ENCODE peak calls at places on chromosomes 3 and 15, in seven cellular contexts. One of them, this sample, is unnamed.

GRCh38 chr3:155664922-155665695 is 79.8 kb downstream of the PLCH1 start:
- DNase-seq in stomach: peak
- DNase-seq in right lobe of liver: no peak
- DNase-seq in A549: peak
- DNase-seq in lower lobe of right lung: no peak
- DNase-seq in MM.1S: no peak
- DNase-seq in PC-3: peak
- DNase-seq in this sample: peak

GRCh38 chr15:46848704-46849103 is 868.6 kb upstream of the SEMA6D start:
- DNase-seq in stomach: no peak
- DNase-seq in right lobe of liver: no peak
- DNase-seq in A549: no peak
- DNase-seq in lower lobe of right lung: no peak
- DNase-seq in MM.1S: no peak
- DNase-seq in PC-3: peak
- DNase-seq in this sample: no peak

GRCh38 chr3:142152349-142152748 is 3.0 kb upstream of the TFDP2 start:
- DNase-seq in stomach: no peak
- DNase-seq in right lobe of liver: no peak
- DNase-seq in A549: no peak
- DNase-seq in lower lobe of right lung: no peak
- DNase-seq in MM.1S: no peak
- DNase-seq in PC-3: peak
- DNase-seq in this sample: peak

GRCh38 chr15:89810837-89811236 is 3.8 kb downstream of the ANPEP start:
- DNase-seq in stomach: no peak
- DNase-seq in right lobe of liver: no peak
- DNase-seq in A549: no peak
- DNase-seq in lower lobe of right lung: peak
- DNase-seq in MM.1S: no peak
- DNase-seq in PC-3: no peak
- DNase-seq in this sample: no peak

GRCh38 chr15:30923429-30923828 is 19.7 kb downstream of the FAN1 start:
- DNase-seq in stomach: peak
- DNase-seq in right lobe of liver: no peak
- DNase-seq in A549: no peak
- DNase-seq in lower lobe of right lung: no peak
- DNase-seq in MM.1S: no peak
- DNase-seq in PC-3: no peak
- DNase-seq in this sample: peak

GRCh38 chr3:150062492-150062891 is 91.8 kb upstream of the PFN2 start:
- DNase-seq in stomach: no peak
- DNase-seq in right lobe of liver: no peak
- DNase-seq in A549: no peak
- DNase-seq in lower lobe of right lung: no peak
- DNase-seq in MM.1S: no peak
- DNase-seq in PC-3: no peak
- DNase-seq in this sample: no peak

GRCh38 chr3:129271674-129272073 is 7.0 kb upstream of the HMCES start:
- DNase-seq in stomach: no peak
- DNase-seq in right lobe of liver: no peak
- DNase-seq in A549: no peak
- DNase-seq in lower lobe of right lung: no peak
- DNase-seq in MM.1S: no peak
- DNase-seq in PC-3: no peak
- DNase-seq in this sample: no peak

GRCh38 chr3:98972155-98972554 is 70.7 kb upstream of the DCBLD2 start:
- DNase-seq in stomach: no peak
- DNase-seq in right lobe of liver: no peak
- DNase-seq in A549: no peak
- DNase-seq in lower lobe of right lung: no peak
- DNase-seq in MM.1S: no peak
- DNase-seq in PC-3: peak
- DNase-seq in this sample: no peak

GRCh38 chr15:29863438-29863837 is 41.2 kb upstream of the TJP1 start:
- DNase-seq in stomach: no peak
- DNase-seq in right lobe of liver: no peak
- DNase-seq in A549: no peak
- DNase-seq in lower lobe of right lung: no peak
- DNase-seq in MM.1S: no peak
- DNase-seq in PC-3: no peak
- DNase-seq in this sample: no peak

GRCh38 chr15:99436472-99437314 is 129.1 kb upstream of the MEF2A start:
- DNase-seq in stomach: peak
- DNase-seq in right lobe of liver: no peak
- DNase-seq in A549: no peak
- DNase-seq in lower lobe of right lung: no peak
- DNase-seq in MM.1S: no peak
- DNase-seq in PC-3: no peak
- DNase-seq in this sample: no peak

GRCh38 chr3:9216736-9217135 is 32.7 kb downstream of the SRGAP3 start:
- DNase-seq in stomach: no peak
- DNase-seq in right lobe of liver: no peak
- DNase-seq in A549: no peak
- DNase-seq in lower lobe of right lung: no peak
- DNase-seq in MM.1S: no peak
- DNase-seq in PC-3: peak
- DNase-seq in this sample: no peak
- H3K27ac ChIP-seq in stomach: no peak
- H3K27ac ChIP-seq in right lobe of liver: no peak
- H3K27ac ChIP-seq in A549: no peak
- H3K27ac ChIP-seq in lower lobe of right lung: no peak
- H3K27ac ChIP-seq in MM.1S: no peak
- H3K27ac ChIP-seq in PC-3: no peak
- H3K27ac ChIP-seq in this sample: no peak

DNA sequence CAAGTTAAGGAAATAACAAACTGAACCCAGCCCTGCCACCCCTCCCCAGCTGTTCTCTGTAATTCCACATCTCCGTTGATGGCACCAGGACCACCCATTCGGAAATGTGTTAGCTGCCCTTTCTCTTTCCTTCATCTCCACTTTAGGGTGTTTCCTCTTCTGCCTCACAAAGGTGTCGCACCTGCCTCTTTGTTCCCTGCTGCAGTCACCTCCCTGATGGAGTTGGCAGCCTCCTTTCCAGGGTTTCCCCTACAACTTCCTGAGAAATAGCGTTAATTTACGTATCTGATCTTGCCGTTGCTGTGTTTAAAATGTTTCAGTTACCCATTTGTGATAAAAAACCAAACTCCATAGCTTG is 57.3 kb downstream of the GPR171 start:
- DNase-seq in stomach: no peak
- DNase-seq in right lobe of liver: no peak
- DNase-seq in A549: no peak
- DNase-seq in lower lobe of right lung: no peak
- DNase-seq in MM.1S: no peak
- DNase-seq in PC-3: no peak
- DNase-seq in this sample: no peak
- H3K4me3 ChIP-seq in stomach: no peak
- H3K4me3 ChIP-seq in right lobe of liver: no peak
- H3K4me3 ChIP-seq in A549: no peak
- H3K4me3 ChIP-seq in lower lobe of right lung: no peak
- H3K4me3 ChIP-seq in MM.1S: no peak
- H3K4me3 ChIP-seq in PC-3: peak
- H3K4me3 ChIP-seq in this sample: no peak

GRCh38 chr3:49020335-49021212 is 1.3 kb upstream of the NDUFAF3 start:
- DNase-seq in stomach: peak
- DNase-seq in right lobe of liver: peak
- DNase-seq in A549: no peak
- DNase-seq in lower lobe of right lung: peak
- DNase-seq in MM.1S: peak
- DNase-seq in PC-3: no peak
- DNase-seq in this sample: peak
- TF ChIP-seq CTCF in stomach: no peak
- TF ChIP-seq CTCF in right lobe of liver: no peak
- TF ChIP-seq CTCF in A549: no peak
- TF ChIP-seq CTCF in lower lobe of right lung: no peak
- TF ChIP-seq CTCF in MM.1S: no peak
- TF ChIP-seq CTCF in PC-3: no peak
- TF ChIP-seq CTCF in this sample: no peak

GRCh38 chr3:123365450-123366143 is 83.3 kb downstream of the ADCY5 start:
- DNase-seq in stomach: no peak
- DNase-seq in right lobe of liver: no peak
- DNase-seq in A549: peak
- DNase-seq in lower lobe of right lung: no peak
- DNase-seq in MM.1S: no peak
- DNase-seq in PC-3: peak
- DNase-seq in this sample: no peak
- H3K27ac ChIP-seq in stomach: peak
- H3K27ac ChIP-seq in right lobe of liver: no peak
- H3K27ac ChIP-seq in A549: no peak
- H3K27ac ChIP-seq in lower lobe of right lung: no peak
- H3K27ac ChIP-seq in MM.1S: no peak
- H3K27ac ChIP-seq in PC-3: no peak
- H3K27ac ChIP-seq in this sample: no peak

GRCh38 chr3:172102123-172102882 is 62.9 kb downstream of the FNDC3B start:
- DNase-seq in stomach: no peak
- DNase-seq in right lobe of liver: peak
- DNase-seq in A549: no peak
- DNase-seq in lower lobe of right lung: no peak
- DNase-seq in MM.1S: peak
- DNase-seq in PC-3: no peak
- DNase-seq in this sample: peak
- H3K4me3 ChIP-seq in stomach: no peak
- H3K4me3 ChIP-seq in right lobe of liver: no peak
- H3K4me3 ChIP-seq in A549: no peak
- H3K4me3 ChIP-seq in lower lobe of right lung: no peak
- H3K4me3 ChIP-seq in MM.1S: peak
- H3K4me3 ChIP-seq in PC-3: no peak
- H3K4me3 ChIP-seq in this sample: no peak

GRCh38 chr3:127237835-127238234 is 44.9 kb downstream of the PRR23E start:
- DNase-seq in stomach: no peak
- DNase-seq in right lobe of liver: no peak
- DNase-seq in A549: no peak
- DNase-seq in lower lobe of right lung: no peak
- DNase-seq in MM.1S: no peak
- DNase-seq in PC-3: no peak
- DNase-seq in this sample: no peak

GRCh38 chr3:127235706-127236105 is 42.8 kb downstream of the PRR23E start:
- DNase-seq in stomach: no peak
- DNase-seq in right lobe of liver: no peak
- DNase-seq in A549: no peak
- DNase-seq in lower lobe of right lung: no peak
- DNase-seq in MM.1S: no peak
- DNase-seq in PC-3: no peak
- DNase-seq in this sample: no peak

GRCh38 chr3:127234784-127235183 is 41.9 kb downstream of the PRR23E start:
- DNase-seq in stomach: no peak
- DNase-seq in right lobe of liver: no peak
- DNase-seq in A549: no peak
- DNase-seq in lower lobe of right lung: no peak
- DNase-seq in MM.1S: no peak
- DNase-seq in PC-3: no peak
- DNase-seq in this sample: no peak

GRCh38 chr3:127233371-127233770 is 40.4 kb downstream of the PRR23E start:
- DNase-seq in stomach: no peak
- DNase-seq in right lobe of liver: no peak
- DNase-seq in A549: no peak
- DNase-seq in lower lobe of right lung: no peak
- DNase-seq in MM.1S: peak
- DNase-seq in PC-3: peak
- DNase-seq in this sample: peak

DNA sequence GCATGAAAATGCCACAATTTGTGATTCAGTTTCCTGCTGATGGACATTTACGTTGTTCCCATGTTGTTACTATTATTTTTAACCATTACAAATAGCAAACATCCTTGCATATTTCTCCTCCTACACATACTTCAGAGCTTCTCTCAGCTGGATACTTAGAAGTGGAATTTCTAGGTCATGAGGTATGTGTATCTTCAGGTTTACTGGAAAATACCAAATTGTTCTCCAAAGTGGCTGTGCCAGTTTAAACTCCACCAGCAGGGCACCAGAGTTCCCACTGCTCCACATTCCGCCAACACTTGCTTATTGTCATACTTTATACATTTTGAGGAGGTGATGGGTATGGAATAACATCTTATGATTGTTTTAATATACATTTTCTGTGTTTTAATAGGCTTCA is 45.7 kb downstream of the PRR23E start:
- DNase-seq in stomach: no peak
- DNase-seq in right lobe of liver: no peak
- DNase-seq in A549: no peak
- DNase-seq in lower lobe of right lung: no peak
- DNase-seq in MM.1S: no peak
- DNase-seq in PC-3: peak
- DNase-seq in this sample: no peak
- TF ChIP-seq CTCF in stomach: no peak
- TF ChIP-seq CTCF in right lobe of liver: no peak
- TF ChIP-seq CTCF in A549: no peak
- TF ChIP-seq CTCF in lower lobe of right lung: no peak
- TF ChIP-seq CTCF in MM.1S: no peak
- TF ChIP-seq CTCF in PC-3: no peak
- TF ChIP-seq CTCF in this sample: no peak

This sample was measured in thyroid gland.